ENCODE peak calls at places on chromosomes 3 and 15, in five cellular contexts. N is MM.1S, W is A673, L is astrocyte, B is fibroblast of lung. Z is an unnamed sample.

GRCh38 chr3:67349551-67350174 is 304.7 kb downstream of the SUCLG2 start:
- DNase-seq in B (peak; percentile 30), W (no peak), L (peak; percentile 43), N (no peak), Z (no peak)

GRCh38 chr15:90801803-90802202 is 66.6 kb upstream of the FURIN start:
- DNase-seq in B (no peak), W (no peak), L (no peak), N (no peak), Z (no peak)

GRCh38 chr3:107710851-107711250 is 188.1 kb downstream of the BBX start:
- DNase-seq in N (no peak), B (peak; percentile 26), W (no peak), L (peak; percentile 41), Z (no peak)

GRCh38 chr3:61727435-61727834 is 166.1 kb downstream of the PTPRG start:
- DNase-seq in W (no peak), B (no peak), N (no peak), L (no peak), Z (no peak)

GRCh38 chr3:53725308-53725995 is 120.8 kb downstream of the CHDH start:
- DNase-seq in B (no peak), W (no peak), N (no peak), L (no peak), Z (no peak)

GRCh38 chr3:141972394-141972793 is 96.0 kb downstream of the ATP1B3 start:
- DNase-seq in N (no peak), L (no peak), B (no peak), W (no peak), Z (no peak)

GRCh38 chr3:138688871-138689299 is 80.3 kb downstream of the FAIM start:
- DNase-seq in B (no peak), L (no peak), N (peak; percentile 79), W (no peak), Z (no peak)

GRCh38 chr3:188720636-188721035 is 451.1 kb upstream of the TPRG1 start:
- DNase-seq in L (no peak), W (no peak), B (peak; percentile 38), N (no peak), Z (no peak)

GRCh38 chr3:71512000-71512399 is 71.5 kb downstream of the FOXP1 start:
- DNase-seq in N (peak; percentile 54), B (no peak), W (no peak), L (no peak), Z (peak; percentile 11)

GRCh38 chr3:134796313-134797079 is 1.4 kb downstream of the EPHB1 start:
- DNase-seq in W (peak; percentile 24), N (no peak), L (peak; percentile 4), B (peak; percentile 3), Z (no peak)

GRCh38 chr3:183193762-183194701 is 31.5 kb upstream of the LAMP3 start:
- DNase-seq in B (peak; percentile 42), W (no peak), L (no peak), N (no peak), Z (no peak)

GRCh38 chr15:92205255-92205739 is 188.4 kb upstream of the ST8SIA2 start:
- DNase-seq in N (no peak), B (no peak), W (no peak), L (no peak), Z (no peak)

GRCh38 chr3:39148116-39149058 is 5.0 kb downstream of the CSRNP1 start:
- DNase-seq in B (peak; percentile 23), N (peak; percentile 41), W (no peak), L (peak; percentile 44), Z (peak; percentile 76)

GRCh38 chr15:51200791-51201190 is 106.1 kb upstream of the TNFAIP8L3 start:
- DNase-seq in L (no peak), B (no peak), W (no peak), N (no peak), Z (no peak)
- H3K4me1 ChIP-seq in L (no peaks in the 10 kb centered on the region), B (peaks cover 7% of the 10 kb centered on the region), W (no peaks in the 10 kb centered on the region), N (no peaks in the 10 kb centered on the region), Z (no peaks in the 10 kb centered on the region)

GRCh38 chr15:47184405-47185221 is 532.7 kb upstream of the SEMA6D start:
- DNase-seq in W (peak; percentile 67), L (peak; percentile 14), N (peak; percentile 31), B (peak; percentile 39), Z (no peak)
- TF ChIP-seq EZH2 in W (no peak), L (no peak), N (no peak), B (peak; percentile 47), Z (no peak)

GRCh38 chr3:119559441-119559963 is at the start of gene CD80:
- DNase-seq in N (peak; percentile 71), B (peak; percentile 43), W (peak; percentile 63), L (peak; percentile 21), Z (peak; percentile 41)
- H3K4me1 ChIP-seq in N (peaks cover 7% of the 10 kb centered on the region), B (no peaks in the 10 kb centered on the region), W (no peaks in the 10 kb centered on the region), L (no peaks in the 10 kb centered on the region), Z (no peaks in the 10 kb centered on the region)

GRCh38 chr15:28887344-28888174 is 1.8 kb downstream of the APBA2 start:
- DNase-seq in B (no peak), N (no peak), W (no peak), L (no peak), Z (no peak)
- TF ChIP-seq EZH2 in B (no peak), N (no peak), W (no peak), L (no peak), Z (no peak)

DNA sequence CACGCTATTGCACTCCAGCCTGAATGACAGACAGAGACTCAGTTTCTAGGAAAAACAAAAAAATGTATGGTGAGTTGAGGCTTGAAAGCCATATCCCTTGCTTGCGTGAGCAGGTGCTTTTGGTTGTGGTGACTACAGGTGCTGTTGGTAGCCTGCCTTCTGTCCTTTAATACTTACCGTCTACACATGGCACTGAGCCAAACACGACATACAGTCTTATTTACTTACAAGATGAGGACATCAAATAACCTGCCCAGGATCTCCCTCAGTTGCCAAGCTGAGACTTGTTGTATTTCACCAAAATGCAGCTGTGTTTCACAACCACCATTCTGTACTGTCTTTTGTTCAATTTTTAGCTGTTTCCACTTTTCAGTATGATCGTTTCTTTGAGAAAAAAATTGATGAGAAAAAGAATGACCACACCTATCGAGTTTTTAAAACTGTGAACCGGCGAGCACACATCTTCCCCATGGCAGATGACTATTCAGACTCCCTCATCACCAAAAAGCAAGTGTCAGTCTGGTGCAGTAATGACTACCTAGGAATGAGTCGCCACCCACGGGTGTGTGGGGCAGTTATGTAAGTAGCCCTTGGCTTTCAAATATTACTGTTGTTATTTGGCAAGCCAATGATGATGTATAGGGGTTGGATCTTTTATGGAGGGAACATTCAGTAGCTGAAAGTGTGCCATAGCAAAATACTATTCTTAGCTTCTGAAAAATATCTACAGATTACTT is 6.5 kb downstream of the ALAS1 start:
- DNase-seq in N (peak; percentile 34), B (no peak), L (no peak), W (no peak), Z (no peak)
- H3K4me1 ChIP-seq in N (peaks cover under 1% of the 10 kb centered on the region), B (peaks cover 1% of the 10 kb centered on the region), L (no peaks in the 10 kb centered on the region), W (no peaks in the 10 kb centered on the region), Z (peaks cover 7% of the 10 kb centered on the region)

GRCh38 chr15:38463893-38464292 is 10.0 kb downstream of the FAM98B start:
- DNase-seq in W (no peak), B (no peak), N (no peak), L (no peak), Z (no peak)
- TF ChIP-seq EZH2 in W (no peak), B (no peak), N (no peak), L (no peak), Z (no peak)

GRCh38 chr3:12437861-12438260 is 46.4 kb upstream of the TSEN2 start:
- DNase-seq in N (no peak), W (no peak), B (no peak), L (no peak), Z (no peak)

GRCh38 chr3:12437223-12437605 is 47.1 kb upstream of the TSEN2 start:
- DNase-seq in W (no peak), L (no peak), B (no peak), N (no peak), Z (no peak)

GRCh38 chr3:12439161-12439560 is 45.1 kb upstream of the TSEN2 start:
- DNase-seq in L (no peak), B (no peak), W (no peak), N (no peak), Z (no peak)

GRCh38 chr3:12438318-12438717 is 46.0 kb upstream of the TSEN2 start:
- DNase-seq in B (no peak), N (no peak), W (no peak), L (no peak), Z (no peak)

GRCh38 chr3:12436514-12437222 is 47.6 kb upstream of the TSEN2 start:
- DNase-seq in N (no peak), W (no peak), L (peak; percentile 75), B (peak; percentile 87), Z (no peak)
- H3K4me1 ChIP-seq in N (no peaks in the 10 kb centered on the region), W (no peaks in the 10 kb centered on the region), L (peaks cover 23% of the 10 kb centered on the region), B (peaks cover 20% of the 10 kb centered on the region), Z (no peaks in the 10 kb centered on the region)

GRCh38 chr3:52472239-52472783 is 16.9 kb downstream of the NISCH start:
- DNase-seq in L (no peak), N (no peak), B (no peak), W (no peak), Z (no peak)
- TF ChIP-seq EZH2 in L (no peak), N (no peak), B (no peak), W (no peak), Z (no peak)

GRCh38 chr15:56725386-56725785 is 7.9 kb downstream of the ZNF280D start:
- DNase-seq in W (no peak), B (no peak), N (no peak), L (no peak), Z (no peak)
- H3K4me1 ChIP-seq in W (peaks cover 15% of the 10 kb centered on the region), B (no peaks in the 10 kb centered on the region), N (peaks cover 16% of the 10 kb centered on the region), L (peaks cover 3% of the 10 kb centered on the region), Z (peaks cover 54% of the 10 kb centered on the region)

GRCh38 chr15:67833504-67834248 is 6.2 kb downstream of the RNU6-1 start:
- DNase-seq in N (peak; percentile 54), L (no peak), B (no peak), W (peak; percentile 71), Z (no peak)
- TF ChIP-seq EZH2 in N (no peak), L (peak; percentile 99), B (peak; percentile 90), W (peak; percentile 37), Z (no peak)